ENCODE peak calls at places on chromosomes 7 and 10, in five cellular contexts. Q, H, B, T and L are unnamed samples.

GRCh38 chr7:117210908-117211307 is 112.0 kb downstream of the WNT2 start:
- DNase-seq in Q (no peak), H (no peak), B (no peak), T (no peak), L (no peak)

GRCh38 chr10:10892290-10892875 is 125.3 kb upstream of the CELF2 start:
- DNase-seq in Q (no peak), H (no peak), B (no peak), T (no peak), L (peak; percentile 34)

GRCh38 chr7:42283553-42283952 is 46.5 kb upstream of the GLI3 start:
- DNase-seq in Q (no peak), H (no peak), B (no peak), T (no peak), L (no peak)

GRCh38 chr7:72437061-72437460 is 24.9 kb upstream of the CALN1 start:
- DNase-seq in Q (no peak), H (no peak), B (no peak), T (no peak), L (no peak)

GRCh38 chr10:46524471-46525176 is 31.8 kb downstream of the GPRIN2 start:
- DNase-seq in Q (peak; percentile 26), H (peak; percentile 25), B (peak; percentile 92), T (peak; percentile 24), L (no peak)

GRCh38 chr7:74233655-74234280 is 20.4 kb downstream of the RFC2 start:
- DNase-seq in Q (no peak), H (no peak), B (peak; percentile 89), T (no peak), L (no peak)

GRCh38 chr7:158834799-158835784 is 5.8 kb upstream of the ESYT2 start:
- DNase-seq in Q (no peak), H (no peak), B (no peak), T (no peak), L (no peak)

GRCh38 chr10:126171555-126171954 is 216.7 kb downstream of the ADAM12 start:
- DNase-seq in Q (no peak), H (no peak), B (peak; percentile 71), T (no peak), L (no peak)

GRCh38 chr10:71213127-71213616 is 802 bp downstream of the UNC5B start:
- DNase-seq in Q (peak; percentile 60), H (no peak), B (peak; percentile 65), T (peak; percentile 62), L (no peak)

GRCh38 chr7:28163955-28164354 is 16.6 kb downstream of the JAZF1 start:
- DNase-seq in Q (no peak), H (no peak), B (no peak), T (no peak), L (no peak)

GRCh38 chr7:44103566-44103940 is 592 bp upstream of the AEBP1 start:
- DNase-seq in Q (no peak), H (no peak), B (no peak), T (no peak), L (no peak)

GRCh38 chr7:87209295-87209924 is 10.1 kb downstream of the TMEM243 start:
- DNase-seq in Q (no peak), H (no peak), B (no peak), T (no peak), L (no peak)

GRCh38 chr10:111129348-111129747 is 52.5 kb downstream of the ADRA2A start:
- DNase-seq in Q (no peak), H (no peak), B (no peak), T (no peak), L (no peak)

GRCh38 chr10:88886557-88886956 is 6.5 kb downstream of the STAMBPL1 start:
- DNase-seq in Q (no peak), H (no peak), B (no peak), T (no peak), L (no peak)

GRCh38 chr7:69663911-69664310 is 65.6 kb downstream of the AUTS2 start:
- DNase-seq in Q (no peak), H (no peak), B (no peak), T (no peak), L (no peak)

GRCh38 chr10:87960230-87960629 is 96.8 kb downstream of the PTEN start:
- DNase-seq in Q (no peak), H (no peak), B (no peak), T (no peak), L (no peak)

GRCh38 chr10:79079490-79080355 is 11.0 kb downstream of the ZMIZ1 start:
- DNase-seq in Q (no peak), H (peak; percentile 87), B (peak; percentile 65), T (peak; percentile 68), L (peak; percentile 58)

GRCh38 chr7:90211391-90212148 is at the start of gene STEAP2:
- DNase-seq in Q (peak; percentile 90), H (peak; percentile 95), B (peak; percentile 89), T (peak; percentile 89), L (peak; percentile 84)

GRCh38 chr7:67406941-67407340 is 410.3 kb downstream of the TYW1 start:
- DNase-seq in Q (no peak), H (no peak), B (no peak), T (no peak), L (no peak)

GRCh38 chr7:143494622-143495021 is 16.9 kb downstream of the TAS2R41 start:
- DNase-seq in Q (no peak), H (no peak), B (no peak), T (no peak), L (no peak)

GRCh38 chr7:90594791-90595317 is 1.3 kb upstream of the CDK14 start:
- DNase-seq in Q (no peak), H (peak; percentile 65), B (peak; percentile 84), T (peak; percentile 47), L (peak; percentile 19)

GRCh38 chr10:63265646-63266207 is 132.6 kb downstream of the NRBF2 start:
- DNase-seq in Q (no peak), H (no peak), B (no peak), T (no peak), L (no peak)

DNA sequence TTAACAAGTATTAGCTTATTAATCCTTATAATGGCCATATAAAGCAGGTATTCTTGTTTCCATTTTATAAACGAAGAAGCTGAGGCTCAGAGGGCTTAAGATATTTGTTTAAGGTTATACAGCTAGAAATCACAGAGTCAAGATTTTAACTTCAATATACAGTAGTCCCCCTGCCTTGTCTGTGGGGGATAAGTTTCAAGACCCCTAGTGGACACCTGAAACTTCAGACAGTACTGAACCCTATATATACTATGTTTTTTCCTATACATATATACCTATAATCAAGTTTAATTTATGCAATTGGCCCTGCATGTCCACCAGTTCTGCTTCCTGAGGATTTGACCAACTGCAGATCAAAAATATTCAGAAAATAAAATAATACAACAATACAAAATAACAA is 44.4 kb upstream of the STRIP2 start:
- DNase-seq in Q (no peak), H (no peak), B (no peak), T (no peak), L (no peak)
- TF ChIP-seq CTCF in Q (no peak), H (no peak), B (peak; percentile 32), T (no peak), L (no peak)

GRCh38 chr7:23256731-23257130 is 10.2 kb downstream of the GPNMB start:
- DNase-seq in Q (no peak), H (no peak), B (no peak), T (no peak), L (no peak)
- TF ChIP-seq CTCF in Q (no peak), H (no peak), B (no peak), T (no peak), L (no peak)

GRCh38 chr7:52168085-52168484 is 851.5 kb upstream of the COBL start:
- DNase-seq in Q (no peak), H (no peak), B (no peak), T (no peak), L (no peak)
- TF ChIP-seq CTCF in Q (peak; percentile 15), H (no peak), B (no peak), T (no peak), L (no peak)

GRCh38 chr7:156652886-156653568 is 12.5 kb downstream of the RNF32 start:
- DNase-seq in Q (no peak), H (no peak), B (peak; percentile 38), T (no peak), L (no peak)

GRCh38 chr7:156651472-156651871 is 10.9 kb downstream of the RNF32 start:
- DNase-seq in Q (no peak), H (no peak), B (no peak), T (no peak), L (no peak)

GRCh38 chr7:156655232-156655628 is 14.7 kb downstream of the RNF32 start:
- DNase-seq in Q (no peak), H (no peak), B (no peak), T (no peak), L (no peak)

GRCh38 chr7:156654511-156655231 is 14.1 kb downstream of the RNF32 start:
- DNase-seq in Q (no peak), H (no peak), B (no peak), T (no peak), L (no peak)

DNA sequence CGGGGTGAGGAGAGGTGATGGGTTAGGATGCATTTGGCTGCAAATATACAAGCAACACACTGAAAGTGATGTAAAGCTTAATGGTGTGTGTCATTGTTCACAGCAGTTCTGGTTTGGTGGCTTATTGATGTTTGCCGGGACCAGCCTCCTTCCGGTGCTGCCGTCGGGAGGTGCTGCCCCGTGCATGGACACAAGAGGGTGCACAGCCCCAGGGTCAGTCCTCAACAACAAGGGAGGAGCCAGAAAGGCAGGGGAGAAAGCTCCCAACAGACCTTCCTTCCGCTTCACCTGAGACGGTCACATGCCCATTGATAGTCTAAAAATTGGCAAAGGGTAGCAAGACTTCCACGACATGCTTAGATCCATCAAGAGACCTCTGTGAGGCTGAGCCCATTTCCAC is 9.5 kb downstream of the RNF32 start:
- DNase-seq in Q (peak; percentile 70), H (no peak), B (peak; percentile 7), T (no peak), L (no peak)
- TF ChIP-seq CTCF in Q (peak; percentile 59), H (no peak), B (peak; percentile 60), T (no peak), L (no peak)

DNA sequence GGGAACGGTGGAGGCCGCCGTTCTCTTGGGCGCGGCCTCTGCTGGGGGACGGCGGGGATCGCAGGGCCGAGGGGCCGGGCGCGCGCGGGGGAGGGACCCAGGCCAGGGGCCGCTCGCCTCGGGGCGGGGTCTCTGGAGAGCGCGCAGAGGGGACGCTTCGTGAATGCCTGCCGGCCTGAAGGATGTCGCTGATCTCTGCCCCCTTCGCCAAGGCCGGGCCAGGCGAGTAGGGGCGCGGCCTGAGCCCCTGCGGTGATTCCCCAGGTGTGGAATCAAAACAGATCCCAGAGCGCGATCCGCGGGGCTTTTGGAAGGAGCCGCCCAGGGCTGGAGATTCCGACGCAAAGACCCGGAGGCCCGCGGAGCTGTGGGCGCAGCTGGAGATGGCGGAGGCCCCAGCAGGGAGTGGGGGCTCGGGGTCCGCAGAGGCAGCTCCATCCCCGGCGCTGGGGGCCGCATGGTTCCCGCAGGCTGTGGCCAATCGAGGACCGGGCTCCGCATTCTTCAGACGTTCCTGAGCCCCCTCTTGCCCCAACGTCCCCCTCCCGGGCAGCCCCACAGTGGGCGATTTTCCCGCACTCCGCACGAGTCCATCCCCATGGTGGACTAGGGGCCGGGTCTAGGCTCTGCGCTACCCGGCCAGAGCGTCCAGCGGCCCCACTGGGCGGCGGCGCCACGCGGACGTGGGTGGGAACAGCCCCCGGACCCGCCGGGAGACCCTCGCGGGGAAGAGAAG is 166.0 kb downstream of the ACTR3B start:
- DNase-seq in Q (no peak), H (no peak), B (no peak), T (no peak), L (no peak)
- TF ChIP-seq CTCF in Q (no peak), H (no peak), B (no peak), T (no peak), L (no peak)

GRCh38 chr7:52085610-52086009 is 769.0 kb upstream of the COBL start:
- DNase-seq in Q (no peak), H (no peak), B (no peak), T (no peak), L (no peak)
- TF ChIP-seq CTCF in Q (no peak), H (no peak), B (no peak), T (no peak), L (no peak)